ENCODE peak calls at places on chromosomes 12 and 14, in eight cellular contexts. One of them, this sample, is unnamed.

GRCh38 chr12:120183211-120183631 is 11.3 kb downstream of the GCN1 start:
- DNase-seq in B cell: no peak
- DNase-seq in activated T-cell treated with anti-CD3 and anti-CD28 coated beads, Interleukin-2, amount 50 U/mL, for 4 hours: no peak
- DNase-seq in ascending aorta: no peak
- DNase-seq in AG04450: no peak
- DNase-seq in naive thymus-derived CD8-positive, alpha-beta T cell: no peak
- DNase-seq in stimulated activated CD4-positive, alpha-beta T cell treated with anti-CD3 and anti-CD28 coated beads, Interleukin-12 subunit alpha, Interleukin-12 subunit beta, amount 100 ng/mL, for 4 hours: no peak
- DNase-seq in NCI-H2029 treated with DMSO at 0.1 percent for 48 hours: no peak
- DNase-seq in this sample: no peak

GRCh38 chr12:71584356-71584755 is 79.3 kb downstream of the ZFC3H1 start:
- DNase-seq in B cell: no peak
- DNase-seq in activated T-cell treated with anti-CD3 and anti-CD28 coated beads, Interleukin-2, amount 50 U/mL, for 4 hours: no peak
- DNase-seq in ascending aorta: no peak
- DNase-seq in AG04450: no peak
- DNase-seq in naive thymus-derived CD8-positive, alpha-beta T cell: no peak
- DNase-seq in stimulated activated CD4-positive, alpha-beta T cell treated with anti-CD3 and anti-CD28 coated beads, Interleukin-12 subunit alpha, Interleukin-12 subunit beta, amount 100 ng/mL, for 4 hours: no peak
- DNase-seq in NCI-H2029 treated with DMSO at 0.1 percent for 48 hours: no peak
- DNase-seq in this sample: no peak

GRCh38 chr14:56194062-56194461 is 75.9 kb downstream of the PELI2 start:
- DNase-seq in B cell: no peak
- DNase-seq in activated T-cell treated with anti-CD3 and anti-CD28 coated beads, Interleukin-2, amount 50 U/mL, for 4 hours: no peak
- DNase-seq in ascending aorta: no peak
- DNase-seq in AG04450: no peak
- DNase-seq in naive thymus-derived CD8-positive, alpha-beta T cell: no peak
- DNase-seq in stimulated activated CD4-positive, alpha-beta T cell treated with anti-CD3 and anti-CD28 coated beads, Interleukin-12 subunit alpha, Interleukin-12 subunit beta, amount 100 ng/mL, for 4 hours: no peak
- DNase-seq in NCI-H2029 treated with DMSO at 0.1 percent for 48 hours: no peak
- DNase-seq in this sample: no peak

GRCh38 chr14:30610719-30611388 is 11.3 kb upstream of the SCFD1 start:
- DNase-seq in B cell: peak; percentile 29
- DNase-seq in activated T-cell treated with anti-CD3 and anti-CD28 coated beads, Interleukin-2, amount 50 U/mL, for 4 hours: no peak
- DNase-seq in ascending aorta: no peak
- DNase-seq in AG04450: peak; percentile 47
- DNase-seq in naive thymus-derived CD8-positive, alpha-beta T cell: peak; percentile 12
- DNase-seq in stimulated activated CD4-positive, alpha-beta T cell treated with anti-CD3 and anti-CD28 coated beads, Interleukin-12 subunit alpha, Interleukin-12 subunit beta, amount 100 ng/mL, for 4 hours: no peak
- DNase-seq in NCI-H2029 treated with DMSO at 0.1 percent for 48 hours: peak; percentile 97
- DNase-seq in this sample: no peak

GRCh38 chr14:88005978-88006851 is 1.3 kb downstream of the GPR65 start:
- DNase-seq in B cell: peak; percentile 79
- DNase-seq in activated T-cell treated with anti-CD3 and anti-CD28 coated beads, Interleukin-2, amount 50 U/mL, for 4 hours: peak; percentile 50
- DNase-seq in ascending aorta: no peak
- DNase-seq in AG04450: no peak
- DNase-seq in naive thymus-derived CD8-positive, alpha-beta T cell: peak; percentile 57
- DNase-seq in stimulated activated CD4-positive, alpha-beta T cell treated with anti-CD3 and anti-CD28 coated beads, Interleukin-12 subunit alpha, Interleukin-12 subunit beta, amount 100 ng/mL, for 4 hours: peak; percentile 47
- DNase-seq in NCI-H2029 treated with DMSO at 0.1 percent for 48 hours: no peak
- DNase-seq in this sample: no peak

GRCh38 chr14:101241807-101242278 is 319.5 kb upstream of the DIO3 start:
- DNase-seq in B cell: no peak
- DNase-seq in activated T-cell treated with anti-CD3 and anti-CD28 coated beads, Interleukin-2, amount 50 U/mL, for 4 hours: no peak
- DNase-seq in ascending aorta: no peak
- DNase-seq in AG04450: no peak
- DNase-seq in naive thymus-derived CD8-positive, alpha-beta T cell: no peak
- DNase-seq in stimulated activated CD4-positive, alpha-beta T cell treated with anti-CD3 and anti-CD28 coated beads, Interleukin-12 subunit alpha, Interleukin-12 subunit beta, amount 100 ng/mL, for 4 hours: no peak
- DNase-seq in NCI-H2029 treated with DMSO at 0.1 percent for 48 hours: no peak
- DNase-seq in this sample: no peak

GRCh38 chr12:118183711-118184110 is 47.8 kb downstream of the PEBP1 start:
- DNase-seq in B cell: no peak
- DNase-seq in activated T-cell treated with anti-CD3 and anti-CD28 coated beads, Interleukin-2, amount 50 U/mL, for 4 hours: no peak
- DNase-seq in ascending aorta: no peak
- DNase-seq in AG04450: no peak
- DNase-seq in naive thymus-derived CD8-positive, alpha-beta T cell: no peak
- DNase-seq in stimulated activated CD4-positive, alpha-beta T cell treated with anti-CD3 and anti-CD28 coated beads, Interleukin-12 subunit alpha, Interleukin-12 subunit beta, amount 100 ng/mL, for 4 hours: no peak
- DNase-seq in NCI-H2029 treated with DMSO at 0.1 percent for 48 hours: no peak
- DNase-seq in this sample: no peak

GRCh38 chr14:23154876-23155587 is 28.4 kb downstream of the SLC7A8 start:
- DNase-seq in B cell: no peak
- DNase-seq in activated T-cell treated with anti-CD3 and anti-CD28 coated beads, Interleukin-2, amount 50 U/mL, for 4 hours: no peak
- DNase-seq in ascending aorta: peak; percentile 70
- DNase-seq in AG04450: peak; percentile 77
- DNase-seq in naive thymus-derived CD8-positive, alpha-beta T cell: no peak
- DNase-seq in stimulated activated CD4-positive, alpha-beta T cell treated with anti-CD3 and anti-CD28 coated beads, Interleukin-12 subunit alpha, Interleukin-12 subunit beta, amount 100 ng/mL, for 4 hours: no peak
- DNase-seq in NCI-H2029 treated with DMSO at 0.1 percent for 48 hours: peak; percentile 80
- DNase-seq in this sample: no peak

GRCh38 chr12:49298160-49298559 is 3.2 kb downstream of the PRPH start:
- DNase-seq in B cell: peak; percentile 19
- DNase-seq in activated T-cell treated with anti-CD3 and anti-CD28 coated beads, Interleukin-2, amount 50 U/mL, for 4 hours: no peak
- DNase-seq in ascending aorta: no peak
- DNase-seq in AG04450: no peak
- DNase-seq in naive thymus-derived CD8-positive, alpha-beta T cell: no peak
- DNase-seq in stimulated activated CD4-positive, alpha-beta T cell treated with anti-CD3 and anti-CD28 coated beads, Interleukin-12 subunit alpha, Interleukin-12 subunit beta, amount 100 ng/mL, for 4 hours: no peak
- DNase-seq in NCI-H2029 treated with DMSO at 0.1 percent for 48 hours: no peak
- DNase-seq in this sample: no peak

GRCh38 chr12:71682466-71682865 is 3.4 kb upstream of the TMEM19 start:
- DNase-seq in B cell: no peak
- DNase-seq in activated T-cell treated with anti-CD3 and anti-CD28 coated beads, Interleukin-2, amount 50 U/mL, for 4 hours: no peak
- DNase-seq in ascending aorta: no peak
- DNase-seq in AG04450: no peak
- DNase-seq in naive thymus-derived CD8-positive, alpha-beta T cell: no peak
- DNase-seq in stimulated activated CD4-positive, alpha-beta T cell treated with anti-CD3 and anti-CD28 coated beads, Interleukin-12 subunit alpha, Interleukin-12 subunit beta, amount 100 ng/mL, for 4 hours: no peak
- DNase-seq in NCI-H2029 treated with DMSO at 0.1 percent for 48 hours: no peak
- DNase-seq in this sample: no peak

GRCh38 chr12:94922561-94922960 is 80.9 kb downstream of the NDUFA12 start:
- DNase-seq in B cell: no peak
- DNase-seq in activated T-cell treated with anti-CD3 and anti-CD28 coated beads, Interleukin-2, amount 50 U/mL, for 4 hours: no peak
- DNase-seq in ascending aorta: no peak
- DNase-seq in AG04450: no peak
- DNase-seq in naive thymus-derived CD8-positive, alpha-beta T cell: no peak
- DNase-seq in stimulated activated CD4-positive, alpha-beta T cell treated with anti-CD3 and anti-CD28 coated beads, Interleukin-12 subunit alpha, Interleukin-12 subunit beta, amount 100 ng/mL, for 4 hours: no peak
- DNase-seq in NCI-H2029 treated with DMSO at 0.1 percent for 48 hours: no peak
- DNase-seq in this sample: no peak

GRCh38 chr12:49231881-49232650 is 32.8 kb upstream of the TUBA1C start:
- DNase-seq in B cell: no peak
- DNase-seq in activated T-cell treated with anti-CD3 and anti-CD28 coated beads, Interleukin-2, amount 50 U/mL, for 4 hours: no peak
- DNase-seq in ascending aorta: no peak
- DNase-seq in AG04450: no peak
- DNase-seq in naive thymus-derived CD8-positive, alpha-beta T cell: no peak
- DNase-seq in stimulated activated CD4-positive, alpha-beta T cell treated with anti-CD3 and anti-CD28 coated beads, Interleukin-12 subunit alpha, Interleukin-12 subunit beta, amount 100 ng/mL, for 4 hours: no peak
- DNase-seq in NCI-H2029 treated with DMSO at 0.1 percent for 48 hours: peak; percentile 38
- DNase-seq in this sample: no peak

GRCh38 chr14:101598571-101599233 is 37.4 kb downstream of the DIO3 start:
- DNase-seq in B cell: no peak
- DNase-seq in activated T-cell treated with anti-CD3 and anti-CD28 coated beads, Interleukin-2, amount 50 U/mL, for 4 hours: no peak
- DNase-seq in ascending aorta: no peak
- DNase-seq in AG04450: no peak
- DNase-seq in naive thymus-derived CD8-positive, alpha-beta T cell: no peak
- DNase-seq in stimulated activated CD4-positive, alpha-beta T cell treated with anti-CD3 and anti-CD28 coated beads, Interleukin-12 subunit alpha, Interleukin-12 subunit beta, amount 100 ng/mL, for 4 hours: no peak
- DNase-seq in NCI-H2029 treated with DMSO at 0.1 percent for 48 hours: no peak
- DNase-seq in this sample: no peak

GRCh38 chr14:105881021-105881930 is 354.9 kb downstream of the TMEM121 start:
- DNase-seq in B cell: no peak
- DNase-seq in activated T-cell treated with anti-CD3 and anti-CD28 coated beads, Interleukin-2, amount 50 U/mL, for 4 hours: peak; percentile 4
- DNase-seq in ascending aorta: no peak
- DNase-seq in AG04450: no peak
- DNase-seq in naive thymus-derived CD8-positive, alpha-beta T cell: no peak
- DNase-seq in stimulated activated CD4-positive, alpha-beta T cell treated with anti-CD3 and anti-CD28 coated beads, Interleukin-12 subunit alpha, Interleukin-12 subunit beta, amount 100 ng/mL, for 4 hours: no peak
- DNase-seq in NCI-H2029 treated with DMSO at 0.1 percent for 48 hours: no peak
- DNase-seq in this sample: no peak

This sample was measured in GOT3.